ENCODE peak calls at places on chromosomes 16 and 17, in four cellular contexts. One of them, this sample, is unnamed.

GRCh38 chr17:78935419-78936323 is 10.5 kb upstream of the TIMP2 start:
- DNase-seq in right lobe of liver: no peak
- DNase-seq in heart left ventricle: peak; percentile 84
- DNase-seq in cardiac muscle cell: no peak
- DNase-seq in this sample: peak; percentile 50

GRCh38 chr16:761580-761979 is 1.0 kb downstream of the MSLN start:
- DNase-seq in right lobe of liver: no peak
- DNase-seq in heart left ventricle: no peak
- DNase-seq in cardiac muscle cell: no peak
- DNase-seq in this sample: peak; percentile 44

GRCh38 chr16:88570691-88571092 is 489 bp downstream of the ZC3H18 start:
- DNase-seq in right lobe of liver: peak; percentile 46
- DNase-seq in heart left ventricle: no peak
- DNase-seq in cardiac muscle cell: peak; percentile 26
- DNase-seq in this sample: no peak

GRCh38 chr17:14310584-14310983 is 9.7 kb downstream of the HS3ST3B1 start:
- DNase-seq in right lobe of liver: peak; percentile 52
- DNase-seq in heart left ventricle: no peak
- DNase-seq in cardiac muscle cell: no peak
- DNase-seq in this sample: no peak

GRCh38 chr17:80891096-80892018 is 100.3 kb upstream of the CHMP6 start:
- DNase-seq in right lobe of liver: peak; percentile 7
- DNase-seq in heart left ventricle: no peak
- DNase-seq in cardiac muscle cell: no peak
- DNase-seq in this sample: no peak

GRCh38 chr16:30923554-30924085 is at the start of gene FBXL19:
- DNase-seq in right lobe of liver: peak; percentile 52
- DNase-seq in heart left ventricle: no peak
- DNase-seq in cardiac muscle cell: peak; percentile 78
- DNase-seq in this sample: peak; percentile 78

GRCh38 chr17:21452377-21453143 is 76.4 kb downstream of the KCNJ12 start:
- DNase-seq in right lobe of liver: peak; percentile 55
- DNase-seq in heart left ventricle: peak; percentile 61
- DNase-seq in cardiac muscle cell: peak; percentile 73
- DNase-seq in this sample: peak; percentile 47

GRCh38 chr16:88599825-88600538 is 29.8 kb downstream of the ZC3H18 start:
- DNase-seq in right lobe of liver: peak; percentile 46
- DNase-seq in heart left ventricle: no peak
- DNase-seq in cardiac muscle cell: no peak
- DNase-seq in this sample: no peak

GRCh38 chr16:69131167-69131748 is 1.1 kb downstream of the CHTF8 start:
- DNase-seq in right lobe of liver: no peak
- DNase-seq in heart left ventricle: no peak
- DNase-seq in cardiac muscle cell: peak; percentile 47
- DNase-seq in this sample: no peak

GRCh38 chr17:560379-560935 is 154.2 kb downstream of the VPS53 start:
- DNase-seq in right lobe of liver: no peak
- DNase-seq in heart left ventricle: no peak
- DNase-seq in cardiac muscle cell: no peak
- DNase-seq in this sample: no peak

GRCh38 chr16:57452021-57452420 is 4.7 kb downstream of the COQ9 start:
- DNase-seq in right lobe of liver: no peak
- DNase-seq in heart left ventricle: no peak
- DNase-seq in cardiac muscle cell: no peak
- DNase-seq in this sample: no peak

GRCh38 chr17:6639651-6640535 is 618 bp downstream of the KIAA0753 start:
- DNase-seq in right lobe of liver: peak; percentile 49
- DNase-seq in heart left ventricle: peak; percentile 41
- DNase-seq in cardiac muscle cell: peak; percentile 66
- DNase-seq in this sample: peak; percentile 70

GRCh38 chr17:41071606-41072375 is 6.1 kb upstream of the KRTAP2-4 start:
- DNase-seq in right lobe of liver: no peak
- DNase-seq in heart left ventricle: no peak
- DNase-seq in cardiac muscle cell: no peak
- DNase-seq in this sample: no peak

GRCh38 chr17:15498107-15498506 is 30.7 kb upstream of the CDRT4 start:
- DNase-seq in right lobe of liver: no peak
- DNase-seq in heart left ventricle: no peak
- DNase-seq in cardiac muscle cell: no peak
- DNase-seq in this sample: no peak

GRCh38 chr17:78839173-78839761 is 1.3 kb downstream of the USP36 start:
- DNase-seq in right lobe of liver: no peak
- DNase-seq in heart left ventricle: no peak
- DNase-seq in cardiac muscle cell: peak; percentile 1
- DNase-seq in this sample: no peak

GRCh38 chr17:51152766-51153209 is 571 bp upstream of the NME1 start:
- DNase-seq in right lobe of liver: no peak
- DNase-seq in heart left ventricle: no peak
- DNase-seq in cardiac muscle cell: no peak
- DNase-seq in this sample: no peak

GRCh38 chr16:49884033-49884707 is 28.3 kb upstream of the ZNF423 start:
- DNase-seq in right lobe of liver: peak; percentile 33
- DNase-seq in heart left ventricle: no peak
- DNase-seq in cardiac muscle cell: no peak
- DNase-seq in this sample: no peak

GRCh38 chr17:56029980-56030624 is 123.2 kb upstream of the ANKFN1 start:
- DNase-seq in right lobe of liver: no peak
- DNase-seq in heart left ventricle: no peak
- DNase-seq in cardiac muscle cell: peak; percentile 23
- DNase-seq in this sample: no peak

GRCh38 chr17:28338056-28338768 is 2.7 kb downstream of the TNFAIP1 start:
- DNase-seq in right lobe of liver: no peak
- DNase-seq in heart left ventricle: peak; percentile 50
- DNase-seq in cardiac muscle cell: no peak
- DNase-seq in this sample: no peak

GRCh38 chr17:79510071-79510470 is 100.8 kb downstream of the RBFOX3 start:
- DNase-seq in right lobe of liver: no peak
- DNase-seq in heart left ventricle: no peak
- DNase-seq in cardiac muscle cell: no peak
- DNase-seq in this sample: no peak

GRCh38 chr17:16026895-16027294 is 27.3 kb downstream of the TTC19 start:
- DNase-seq in right lobe of liver: no peak
- DNase-seq in heart left ventricle: no peak
- DNase-seq in cardiac muscle cell: no peak
- DNase-seq in this sample: no peak

GRCh38 chr17:51419476-51419875 is 159.1 kb downstream of the UTP18 start:
- DNase-seq in right lobe of liver: no peak
- DNase-seq in heart left ventricle: no peak
- DNase-seq in cardiac muscle cell: no peak
- DNase-seq in this sample: no peak

GRCh38 chr16:57316390-57317017 is 32.0 kb upstream of the PLLP start:
- DNase-seq in right lobe of liver: no peak
- DNase-seq in heart left ventricle: peak; percentile 76
- DNase-seq in cardiac muscle cell: no peak
- DNase-seq in this sample: no peak

GRCh38 chr16:75109732-75110243 is 6.8 kb downstream of the LDHD start:
- DNase-seq in right lobe of liver: peak; percentile 62
- DNase-seq in heart left ventricle: peak; percentile 91
- DNase-seq in cardiac muscle cell: no peak
- DNase-seq in this sample: peak; percentile 80

GRCh38 chr17:7213895-7214299 is 5.7 kb downstream of the DLG4 start:
- DNase-seq in right lobe of liver: peak; percentile 77
- DNase-seq in heart left ventricle: peak; percentile 75
- DNase-seq in cardiac muscle cell: peak; percentile 91
- DNase-seq in this sample: no peak

GRCh38 chr16:84505249-84506156 is 1.0 kb upstream of the MEAK7 start:
- DNase-seq in right lobe of liver: peak; percentile 39
- DNase-seq in heart left ventricle: no peak
- DNase-seq in cardiac muscle cell: no peak
- DNase-seq in this sample: no peak

GRCh38 chr16:47079883-47080282 is 63.9 kb downstream of the NETO2 start:
- DNase-seq in right lobe of liver: no peak
- DNase-seq in heart left ventricle: no peak
- DNase-seq in cardiac muscle cell: no peak
- DNase-seq in this sample: no peak

GRCh38 chr17:41629826-41630670 is 5.7 kb upstream of the KRT17 start:
- DNase-seq in right lobe of liver: no peak
- DNase-seq in heart left ventricle: no peak
- DNase-seq in cardiac muscle cell: no peak
- DNase-seq in this sample: no peak

GRCh38 chr17:27625856-27626255 is 5.1 kb upstream of the LGALS9 start:
- DNase-seq in right lobe of liver: no peak
- DNase-seq in heart left ventricle: no peak
- DNase-seq in cardiac muscle cell: no peak
- DNase-seq in this sample: no peak

GRCh38 chr17:77501751-77502625 is 361.2 kb downstream of the SEC14L1 start:
- DNase-seq in right lobe of liver: no peak
- DNase-seq in heart left ventricle: peak; percentile 25
- DNase-seq in cardiac muscle cell: no peak
- DNase-seq in this sample: no peak

GRCh38 chr16:5062790-5063765 is 2.7 kb downstream of the C16orf89 start:
- DNase-seq in right lobe of liver: no peak
- DNase-seq in heart left ventricle: no peak
- DNase-seq in cardiac muscle cell: no peak
- DNase-seq in this sample: peak; percentile 25

GRCh38 chr16:68563631-68564366 is 24.7 kb downstream of the ZFP90 start:
- DNase-seq in right lobe of liver: no peak
- DNase-seq in heart left ventricle: no peak
- DNase-seq in cardiac muscle cell: no peak
- DNase-seq in this sample: no peak

GRCh38 chr17:39755550-39756375 is 18.0 kb downstream of the GRB7 start:
- DNase-seq in right lobe of liver: no peak
- DNase-seq in heart left ventricle: no peak
- DNase-seq in cardiac muscle cell: no peak
- DNase-seq in this sample: peak; percentile 69

GRCh38 chr16:74608944-74609343 is 2.0 kb upstream of the GLG1 start:
- DNase-seq in right lobe of liver: no peak
- DNase-seq in heart left ventricle: no peak
- DNase-seq in cardiac muscle cell: no peak
- DNase-seq in this sample: no peak

GRCh38 chr17:44004761-44005526 is 522 bp downstream of the NAGS start:
- DNase-seq in right lobe of liver: peak; percentile 57
- DNase-seq in heart left ventricle: no peak
- DNase-seq in cardiac muscle cell: peak; percentile 34
- DNase-seq in this sample: peak; percentile 72

GRCh38 chr17:44005527-44005864 is 1.1 kb downstream of the NAGS start:
- DNase-seq in right lobe of liver: no peak
- DNase-seq in heart left ventricle: no peak
- DNase-seq in cardiac muscle cell: no peak
- DNase-seq in this sample: no peak

GRCh38 chr17:44006581-44007345 is 2.3 kb downstream of the NAGS start:
- DNase-seq in right lobe of liver: peak; percentile 99
- DNase-seq in heart left ventricle: peak; percentile 98
- DNase-seq in cardiac muscle cell: peak; percentile 98
- DNase-seq in this sample: peak; percentile 100

GRCh38 chr17:44007346-44008204 is 3.2 kb downstream of the NAGS start:
- DNase-seq in right lobe of liver: peak; percentile 47
- DNase-seq in heart left ventricle: no peak
- DNase-seq in cardiac muscle cell: no peak
- DNase-seq in this sample: peak; percentile 40

GRCh38 chr17:44005865-44006580 is 1.6 kb downstream of the NAGS start:
- DNase-seq in right lobe of liver: peak; percentile 69
- DNase-seq in heart left ventricle: no peak
- DNase-seq in cardiac muscle cell: peak; percentile 35
- DNase-seq in this sample: peak; percentile 83
- TF ChIP-seq CTCF in right lobe of liver: peak; percentile 18
- TF ChIP-seq CTCF in heart left ventricle: no peak
- TF ChIP-seq CTCF in cardiac muscle cell: peak; percentile 15
- TF ChIP-seq CTCF in this sample: no peak

DNA sequence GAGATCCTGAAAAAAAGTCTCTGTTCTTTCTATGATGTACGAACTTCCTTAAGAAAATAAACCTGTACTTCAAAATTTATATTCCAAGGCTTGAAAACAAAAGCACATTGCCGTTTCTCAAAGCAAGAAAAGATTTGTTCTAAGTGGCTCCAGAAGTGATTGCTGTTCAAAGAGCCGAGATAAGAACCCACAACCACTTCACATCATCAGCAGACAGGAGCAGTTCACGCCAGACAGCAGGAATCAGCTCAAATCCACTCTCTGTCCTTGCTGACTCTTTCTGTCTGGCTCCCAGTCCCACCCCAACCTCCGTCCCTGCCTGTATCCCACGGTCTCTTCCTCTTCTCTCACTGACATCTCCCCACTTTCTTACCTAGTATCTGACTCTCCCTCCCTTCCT is 85.0 kb upstream of the MYOCD start:
- DNase-seq in right lobe of liver: no peak
- DNase-seq in heart left ventricle: no peak
- DNase-seq in cardiac muscle cell: peak; percentile 57
- DNase-seq in this sample: no peak
- H3K4me3 ChIP-seq in right lobe of liver: no peak overlapping the region
- H3K4me3 ChIP-seq in heart left ventricle: no peak overlapping the region
- H3K4me3 ChIP-seq in cardiac muscle cell: no peak overlapping the region
- H3K4me3 ChIP-seq in this sample: no peak overlapping the region

DNA sequence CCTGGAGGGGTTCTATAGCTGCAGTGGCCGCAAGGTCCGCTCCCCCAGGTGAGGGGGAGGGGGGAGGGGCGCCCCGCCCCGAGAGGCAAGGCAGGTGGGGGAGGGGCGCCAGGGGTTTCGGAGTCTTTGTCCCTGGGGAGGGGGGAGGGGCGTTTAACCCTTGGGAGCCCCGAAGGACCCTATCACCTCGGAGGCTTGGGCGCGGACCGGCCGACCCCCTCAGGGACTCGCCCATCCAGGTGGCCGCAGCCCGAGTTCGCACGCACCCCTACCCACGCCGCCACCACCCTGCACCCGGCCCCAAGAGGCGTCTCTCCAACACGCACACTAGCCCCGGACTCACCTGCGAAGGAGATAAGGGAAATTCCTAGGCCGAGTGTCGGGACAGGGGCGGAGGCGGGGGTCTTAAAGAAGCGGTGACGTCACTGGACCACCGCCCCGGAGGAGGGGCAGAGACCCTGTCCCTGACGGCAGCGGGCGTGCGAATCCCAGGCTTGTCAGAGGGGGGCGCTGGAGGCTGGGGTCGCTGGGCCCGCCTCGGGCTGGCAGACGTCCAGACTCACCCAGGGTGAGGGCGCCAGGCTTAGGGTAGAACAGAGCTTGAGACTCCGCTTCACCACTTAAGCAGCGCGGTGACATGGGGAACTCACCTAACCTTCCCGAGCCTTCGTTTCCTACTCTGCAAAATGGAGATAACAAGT is at the start of gene CLDN6:
- DNase-seq in right lobe of liver: no peak
- DNase-seq in heart left ventricle: no peak
- DNase-seq in cardiac muscle cell: peak; percentile 94
- DNase-seq in this sample: no peak
- H3K4me1 ChIP-seq in right lobe of liver: no peaks in the 10 kb centered on the region
- H3K4me1 ChIP-seq in heart left ventricle: peaks cover 38% of the 10 kb centered on the region
- H3K4me1 ChIP-seq in cardiac muscle cell: peaks cover 18% of the 10 kb centered on the region
- H3K4me1 ChIP-seq in this sample: peaks cover 33% of the 10 kb centered on the region

GRCh38 chr17:72479113-72479512 is 358.3 kb downstream of the SOX9 start:
- DNase-seq in right lobe of liver: no peak
- DNase-seq in heart left ventricle: no peak
- DNase-seq in cardiac muscle cell: no peak
- DNase-seq in this sample: no peak
- TF ChIP-seq CTCF in right lobe of liver: no peak
- TF ChIP-seq CTCF in heart left ventricle: no peak
- TF ChIP-seq CTCF in cardiac muscle cell: no peak
- TF ChIP-seq CTCF in this sample: no peak